ENCODE peak calls at places on chromosomes 12 and 14, in four cellular contexts. L is stromal cell of bone marrow, J is NCI-H1092, Q is hippocampal formation. E is an unnamed sample.

GRCh38 chr12:132700212-132700913 is 10.3 kb upstream of the PGAM5 start:
- DNase-seq in L (no peak), J (no peak), Q (no peak), E (no peak)

GRCh38 chr12:49703647-49704137 is 3.5 kb downstream of the FMNL3 start:
- DNase-seq in L (peak), J (no peak), Q (no peak), E (no peak)

GRCh38 chr12:131642101-131642540 is 68.8 kb upstream of the SFSWAP start:
- DNase-seq in L (no peak), J (no peak), Q (no peak), E (no peak)

GRCh38 chr12:77087427-77087826 is 22.1 kb upstream of the E2F7 start:
- DNase-seq in L (peak), J (no peak), Q (no peak), E (no peak)

GRCh38 chr12:96014932-96015599 is 18.9 kb upstream of the HAL start:
- DNase-seq in L (no peak), J (no peak), Q (no peak), E (no peak)

GRCh38 chr12:4355150-4355842 is 24.2 kb downstream of the FGF23 start:
- DNase-seq in L (no peak), J (no peak), Q (no peak), E (no peak)

GRCh38 chr12:54404061-54405004 is 14.7 kb downstream of the ITGA5 start:
- DNase-seq in L (no peak), J (peak), Q (no peak), E (no peak)

GRCh38 chr12:79686171-79686570 is 4.6 kb downstream of the PAWR start:
- DNase-seq in L (no peak), J (no peak), Q (no peak), E (no peak)

GRCh38 chr14:56952766-56953473 is 142.6 kb upstream of the OTX2 start:
- DNase-seq in L (no peak), J (no peak), Q (no peak), E (no peak)

GRCh38 chr12:22409071-22409951 is 74.8 kb upstream of the ST8SIA1 start:
- DNase-seq in L (no peak), J (no peak), Q (no peak), E (no peak)

GRCh38 chr14:90599748-90600507 is 203.1 kb downstream of the CALM1 start:
- DNase-seq in L (peak), J (no peak), Q (peak), E (no peak)

GRCh38 chr14:81710232-81710845 is 176.7 kb upstream of the SEL1L start:
- DNase-seq in L (no peak), J (peak), Q (peak), E (no peak)

GRCh38 chr12:50241178-50241577 is 42.1 kb downstream of the LIMA1 start:
- DNase-seq in L (no peak), J (no peak), Q (no peak), E (no peak)

GRCh38 chr12:3882896-3883564 is 9.8 kb upstream of the PARP11 start:
- DNase-seq in L (no peak), J (no peak), Q (no peak), E (no peak)

GRCh38 chr14:35342160-35343010 is 50.2 kb downstream of the PSMA6 start:
- DNase-seq in L (peak), J (no peak), Q (peak), E (peak)

GRCh38 chr12:123941485-123942276 is 30.9 kb downstream of the CCDC92 start:
- DNase-seq in L (peak), J (no peak), Q (no peak), E (no peak)

GRCh38 chr14:61484826-61485584 is 163.6 kb downstream of the PRKCH start:
- DNase-seq in L (no peak), J (no peak), Q (no peak), E (no peak)

GRCh38 chr12:60451457-60451856 is 855.6 kb downstream of the SLC16A7 start:
- DNase-seq in L (no peak), J (no peak), Q (no peak), E (no peak)

GRCh38 chr14:89641495-89642162 is 224.6 kb upstream of the FOXN3 start:
- DNase-seq in L (no peak), J (no peak), Q (no peak), E (no peak)

E was measured in ureter.